ENCODE peak calls at places on chromosomes 6 and 20, in seven cellular contexts. D is CD8-positive, alpha-beta T cell; S is vagina; M is AG09319; A is GM23338; J is fibroblast of lung; C is lower lobe of right lung. E is an unnamed sample.

GRCh38 chr20:2140561-2140960 is 38.9 kb downstream of the STK35 start:
- DNase-seq in C (no peak), D (no peak), M (no peak), S (no peak), J (peak; percentile 48), A (no peak), E (no peak)

GRCh38 chr6:1164600-1164999 is 147.3 kb upstream of the FOXQ1 start:
- DNase-seq in C (no peak), J (no peak), M (no peak), S (no peak), A (no peak), D (no peak), E (no peak)

GRCh38 chr6:108616544-108616943 is 55.8 kb downstream of the FOXO3 start:
- DNase-seq in S (no peak), J (no peak), D (no peak), C (no peak), M (no peak), A (no peak), E (no peak)

GRCh38 chr6:56246941-56247653 is at the start of gene COL21A1:
- DNase-seq in A (peak; percentile 94), S (no peak), D (no peak), C (peak; percentile 49), J (peak; percentile 33), M (no peak), E (peak; percentile 83)

GRCh38 chr6:16409531-16410441 is 171.4 kb downstream of the GMPR start:
- DNase-seq in C (peak; percentile 68), S (no peak), A (peak; percentile 84), J (peak; percentile 45), D (peak; percentile 64), M (peak; percentile 47), E (peak; percentile 69)

GRCh38 chr20:48685300-48685699 is 142.5 kb downstream of the PREX1 start:
- DNase-seq in M (no peak), J (no peak), S (no peak), D (no peak), C (peak; percentile 0), A (no peak), E (no peak)

GRCh38 chr6:76043690-76044089 is 28.8 kb downstream of the IMPG1 start:
- DNase-seq in D (no peak), S (no peak), C (no peak), M (no peak), J (no peak), A (no peak), E (no peak)

GRCh38 chr6:130362128-130362527 is 3.7 kb upstream of the TMEM200A start:
- DNase-seq in S (no peak), M (no peak), A (peak; percentile 68), C (no peak), J (no peak), D (no peak), E (no peak)

GRCh38 chr6:41150671-41151070 is 3.5 kb downstream of the TREML1 start:
- DNase-seq in A (no peak), M (no peak), S (no peak), D (no peak), J (no peak), C (no peak), E (no peak)

DNA sequence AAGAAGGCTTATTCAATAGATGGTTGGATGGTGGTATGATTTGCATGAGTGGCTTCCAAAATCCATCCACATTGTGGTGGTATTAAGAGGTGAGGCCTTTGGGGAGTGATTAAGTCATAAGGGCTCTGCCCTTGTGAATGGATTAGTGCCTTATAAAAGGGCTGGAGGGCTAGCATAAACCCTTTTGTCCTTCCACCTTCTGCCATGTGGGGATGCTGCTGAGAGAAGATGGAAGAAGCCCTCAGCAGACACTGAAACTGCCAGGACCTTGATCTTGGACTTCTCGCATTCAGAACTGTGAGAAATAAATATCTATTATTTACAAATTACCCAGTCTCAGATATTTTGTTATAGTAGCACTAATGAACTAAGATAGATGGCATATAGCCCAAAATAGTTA is 27.8 kb upstream of the SRPK1 start:
- DNase-seq in A (peak; percentile 75), S (no peak), C (no peak), J (no peak), M (no peak), D (no peak), E (peak; percentile 29)
- TF ChIP-seq CTCF in A (no peak), S (no peak), C (no peak), J (peak; percentile 35), M (peak; percentile 26), D (no peak), E (no peak)

GRCh38 chr6:145028144-145028818 is 707.0 kb downstream of the EPM2A start:
- DNase-seq in D (no peak), S (no peak), A (peak; percentile 60), M (no peak), C (no peak), J (no peak), E (no peak)
- TF ChIP-seq CTCF in D (no peak), S (no peak), A (peak; percentile 67), M (peak; percentile 58), C (peak; percentile 40), J (peak; percentile 65), E (no peak)

DNA sequence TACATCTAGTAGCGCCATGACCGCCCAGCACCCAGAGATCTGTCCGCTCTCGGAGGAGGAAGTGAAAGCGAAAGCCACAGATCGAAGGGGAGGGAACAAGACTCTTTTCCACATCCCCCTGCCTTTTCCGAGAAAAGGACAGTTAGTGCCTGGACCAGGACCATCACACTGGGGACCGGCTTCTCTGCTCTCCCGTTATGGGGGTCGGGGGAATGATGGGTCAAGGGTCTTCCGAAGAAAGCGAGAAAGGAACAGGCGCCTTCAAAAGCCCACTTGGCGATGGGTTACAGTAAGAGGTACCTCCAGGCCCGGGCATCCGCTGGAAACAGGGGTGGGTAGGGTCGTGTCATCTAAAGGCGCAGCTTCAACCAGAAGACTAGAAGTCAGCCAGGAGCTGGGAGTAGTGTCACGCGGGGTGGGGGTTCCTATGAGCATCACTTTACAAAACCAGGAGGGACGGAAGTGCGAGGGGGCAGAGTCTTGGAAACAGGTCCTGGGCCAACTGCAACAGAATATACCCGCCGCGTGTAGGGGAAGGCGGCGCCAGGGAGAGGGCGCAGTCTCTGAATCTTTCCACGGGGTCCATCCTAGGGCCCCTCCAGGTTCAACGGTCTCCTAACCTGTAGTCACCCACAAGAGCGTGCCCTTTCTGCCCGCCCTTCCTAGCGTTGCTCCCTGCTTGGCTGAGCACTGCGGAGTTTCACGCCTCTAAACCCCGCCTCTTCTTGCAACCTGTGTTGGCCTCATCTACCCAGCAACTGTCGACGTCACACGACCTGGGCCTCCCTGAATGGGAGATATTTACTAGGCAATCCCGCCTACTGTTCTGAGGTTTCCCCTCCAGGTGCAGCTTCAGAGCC is at the start of gene PSMB8:
- DNase-seq in D (peak; percentile 99), J (peak; percentile 91), C (peak; percentile 98), M (peak; percentile 79), A (peak; percentile 99), S (peak; percentile 98), E (peak; percentile 93)
- TF ChIP-seq CTCF in D (no peak), J (peak; percentile 24), C (peak; percentile 19), M (peak; percentile 25), A (no peak), S (no peak), E (no peak)

GRCh38 chr6:77450924-77451323 is 12.4 kb downstream of the HTR1B start:
- DNase-seq in C (no peak), S (no peak), A (no peak), M (no peak), J (no peak), D (no peak), E (no peak)
- TF ChIP-seq CTCF in C (no peak), S (no peak), A (no peak), M (peak; percentile 29), J (peak; percentile 25), D (no peak), E (no peak)

E was measured in glutamatergic neuron.